ENCODE peak calls at places on chromosomes 5 and 9, in ten cellular contexts. F, B, Z, U, C, A, I, L, K and R are unnamed samples.

GRCh38 chr5:65247594-65247993 is 234.1 kb downstream of the ADAMTS6 start:
- DNase-seq in B (no peak), A (no peak), I (no peak), L (no peak), Z (no peak), K (no peak), C (no peak), U (no peak), F (no peak), R (no peak)

GRCh38 chr5:96855041-96855872 is 21.0 kb upstream of the ERAP2 start:
- DNase-seq in C (peak), B (peak), L (no peak), Z (peak), A (no peak), F (no peak), K (no peak), U (no peak), I (no peak), R (no peak)

GRCh38 chr9:89402695-89403427 is 84.6 kb downstream of the SECISBP2 start:
- DNase-seq in C (no peak), B (no peak), I (no peak), F (no peak), K (no peak), U (no peak), L (no peak), Z (no peak), A (no peak), R (no peak)

GRCh38 chr9:129898205-129898604 is 62.9 kb downstream of the USP20 start:
- DNase-seq in B (no peak), F (no peak), K (no peak), A (no peak), I (no peak), U (no peak), Z (peak), C (no peak), L (no peak), R (no peak)

GRCh38 chr5:79512692-79513518 is 1.0 kb downstream of the HOMER1 start:
- DNase-seq in U (peak), C (peak), I (no peak), A (peak), Z (peak), L (no peak), K (no peak), F (no peak), B (no peak), R (no peak)

GRCh38 chr5:9479361-9479760 is 66.5 kb downstream of the SEMA5A start:
- DNase-seq in F (no peak), A (no peak), Z (peak), U (no peak), I (no peak), B (no peak), C (peak), K (no peak), L (no peak), R (peak)

GRCh38 chr9:4787876-4788275 is 4.9 kb upstream of the RCL1 start:
- DNase-seq in I (no peak), Z (peak), B (no peak), F (no peak), A (no peak), C (no peak), K (no peak), U (no peak), L (no peak), R (no peak)

GRCh38 chr9:86041331-86041741 is 58.0 kb downstream of the GOLM1 start:
- DNase-seq in A (no peak), C (peak), Z (peak), F (no peak), I (no peak), U (no peak), K (no peak), L (no peak), B (no peak), R (no peak)

GRCh38 chr9:105354448-105354847 is 93.4 kb upstream of the FSD1L start:
- DNase-seq in L (no peak), B (no peak), C (no peak), K (no peak), Z (no peak), F (no peak), A (no peak), I (no peak), U (no peak), R (no peak)

GRCh38 chr9:105243015-105243686 is 1.3 kb upstream of the SLC44A1 start:
- DNase-seq in U (no peak), L (no peak), K (no peak), Z (peak), A (no peak), I (no peak), B (no peak), C (peak), F (peak), R (peak)

GRCh38 chr5:10652151-10652550 is 88.3 kb downstream of the ANKRD33B start:
- DNase-seq in K (no peak), A (no peak), F (no peak), U (no peak), L (no peak), C (no peak), I (peak), B (no peak), Z (no peak), R (no peak)

GRCh38 chr9:107176701-107177100 is 106.4 kb upstream of the RAD23B start:
- DNase-seq in Z (peak), U (no peak), K (no peak), A (peak), F (no peak), L (no peak), I (no peak), C (no peak), B (no peak), R (peak)

GRCh38 chr5:69510694-69511093 is 18.1 kb downstream of the OCLN start:
- DNase-seq in C (no peak), U (no peak), Z (no peak), B (no peak), I (no peak), F (no peak), L (no peak), K (no peak), A (no peak), R (no peak)

DNA sequence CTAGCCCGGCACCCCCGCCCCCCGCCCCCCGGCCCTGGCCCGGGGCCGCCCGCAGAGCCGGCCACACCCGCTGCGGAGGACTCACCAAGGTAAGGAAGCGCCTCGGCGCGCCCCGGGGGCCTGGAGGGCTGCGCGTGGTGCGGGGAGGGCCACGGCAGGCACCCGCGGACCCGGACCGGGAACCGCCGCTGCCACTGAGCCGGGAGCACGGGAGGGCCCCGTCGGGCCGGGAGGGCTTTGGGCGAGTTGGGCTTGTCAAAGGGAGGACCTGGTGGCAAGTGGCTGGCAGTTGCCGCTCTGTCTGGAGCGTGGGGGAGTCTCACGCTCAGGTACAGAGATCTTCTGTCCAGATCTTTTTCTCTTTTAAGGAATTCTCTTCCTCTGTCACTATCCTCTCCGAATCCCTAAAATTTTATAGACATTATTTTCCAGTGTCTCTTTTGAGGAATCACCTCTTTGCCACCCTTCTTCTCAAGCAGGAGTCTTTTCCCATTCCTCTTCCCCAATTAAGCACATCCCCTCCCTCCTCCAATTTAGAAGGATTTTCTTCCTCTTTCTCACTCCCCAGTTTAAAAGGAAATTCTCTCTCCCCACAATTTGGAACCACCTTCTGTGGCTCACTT is 11.3 kb upstream of the LHX2 start:
- DNase-seq in L (no peak), U (no peak), A (peak), F (no peak), C (no peak), I (no peak), K (peak), B (no peak), Z (no peak), R (no peak)
- H3K4me3 ChIP-seq in L (no peak), U (no peak), A (peak), F (no peak), C (no peak), I (no peak), K (no peak), B (no peak), Z (no peak), R (no peak)

GRCh38 chr5:131272365-131273123 is 8.7 kb downstream of the CDC42SE2 start:
- DNase-seq in A (no peak), I (no peak), F (no peak), B (no peak), K (no peak), Z (peak), C (no peak), L (no peak), U (no peak), R (peak)

GRCh38 chr5:131268758-131269370 is 5.0 kb downstream of the CDC42SE2 start:
- DNase-seq in C (peak), K (no peak), F (no peak), L (no peak), I (no peak), A (no peak), Z (peak), B (no peak), U (no peak), R (no peak)

GRCh38 chr5:131275996-131276535 is 12.2 kb downstream of the CDC42SE2 start:
- DNase-seq in L (no peak), U (no peak), F (no peak), A (no peak), K (no peak), I (no peak), B (no peak), C (no peak), Z (no peak), R (no peak)

GRCh38 chr5:131274341-131275063 is 10.6 kb downstream of the CDC42SE2 start:
- DNase-seq in B (no peak), I (no peak), U (no peak), K (no peak), F (no peak), C (no peak), L (no peak), Z (no peak), A (no peak), R (no peak)

GRCh38 chr5:131270809-131271208 is 7.0 kb downstream of the CDC42SE2 start:
- DNase-seq in L (no peak), K (no peak), Z (peak), I (no peak), F (no peak), B (no peak), C (peak), A (no peak), U (no peak), R (no peak)
- H3K4me3 ChIP-seq in L (peak), K (no peak), Z (no peak), I (no peak), F (no peak), B (no peak), C (no peak), A (no peak), U (no peak), R (no peak)

GRCh38 chr5:75566710-75567309 is 44.4 kb upstream of the ANKDD1B start:
- DNase-seq in F (peak), L (no peak), U (no peak), K (no peak), I (peak), C (peak), B (no peak), A (no peak), Z (peak), R (peak)
- H3K4me3 ChIP-seq in F (no peak), L (no peak), U (peak), K (no peak), I (no peak), C (no peak), B (no peak), A (no peak), Z (no peak), R (no peak)

GRCh38 chr5:151781201-151781600 is 9.4 kb downstream of the G3BP1 start:
- DNase-seq in I (no peak), F (no peak), B (no peak), L (no peak), C (no peak), A (no peak), U (no peak), K (no peak), Z (no peak), R (no peak)
- H3K4me3 ChIP-seq in I (no peak), F (no peak), B (no peak), L (no peak), C (no peak), A (no peak), U (no peak), K (no peak), Z (no peak), R (no peak)

GRCh38 chr5:42854795-42855194 is 43.1 kb upstream of the SELENOP start:
- DNase-seq in I (no peak), B (peak), U (no peak), F (no peak), K (no peak), C (no peak), A (no peak), Z (peak), L (no peak), R (no peak)
- H3K4me3 ChIP-seq in I (no peak), B (no peak), U (no peak), F (no peak), K (no peak), C (no peak), A (no peak), Z (no peak), L (no peak), R (no peak)

GRCh38 chr9:128438343-128439109 is 17.3 kb upstream of the ODF2 start:
- DNase-seq in B (peak), U (peak), C (peak), Z (peak), I (peak), K (peak), F (no peak), A (peak), L (peak), R (no peak)
- H3K4me3 ChIP-seq in B (no peak), U (no peak), C (no peak), Z (no peak), I (no peak), K (no peak), F (no peak), A (no peak), L (no peak), R (no peak)

GRCh38 chr5:142211013-142211412 is 102.4 kb downstream of the NDFIP1 start:
- DNase-seq in B (no peak), K (no peak), A (no peak), Z (no peak), U (no peak), I (no peak), F (no peak), C (no peak), L (no peak), R (no peak)

GRCh38 chr5:142210011-142210410 is 101.4 kb downstream of the NDFIP1 start:
- DNase-seq in B (no peak), Z (no peak), F (no peak), U (no peak), C (no peak), A (no peak), L (no peak), I (no peak), K (no peak), R (no peak)

GRCh38 chr5:142204219-142204618 is 95.6 kb downstream of the NDFIP1 start:
- DNase-seq in K (no peak), B (no peak), C (peak), Z (no peak), L (no peak), I (no peak), A (no peak), U (no peak), F (no peak), R (no peak)

GRCh38 chr5:142208777-142209312 is 100.3 kb downstream of the NDFIP1 start:
- DNase-seq in I (no peak), Z (no peak), A (no peak), U (no peak), C (no peak), K (no peak), L (no peak), B (no peak), F (no peak), R (no peak)

GRCh38 chr5:142206801-142207200 is 98.2 kb downstream of the NDFIP1 start:
- DNase-seq in B (no peak), K (no peak), A (no peak), I (no peak), C (no peak), L (no peak), F (no peak), Z (no peak), U (no peak), R (no peak)
- H3K4me3 ChIP-seq in B (no peak), K (no peak), A (no peak), I (no peak), C (no peak), L (no peak), F (no peak), Z (no peak), U (no peak), R (no peak)

DNA sequence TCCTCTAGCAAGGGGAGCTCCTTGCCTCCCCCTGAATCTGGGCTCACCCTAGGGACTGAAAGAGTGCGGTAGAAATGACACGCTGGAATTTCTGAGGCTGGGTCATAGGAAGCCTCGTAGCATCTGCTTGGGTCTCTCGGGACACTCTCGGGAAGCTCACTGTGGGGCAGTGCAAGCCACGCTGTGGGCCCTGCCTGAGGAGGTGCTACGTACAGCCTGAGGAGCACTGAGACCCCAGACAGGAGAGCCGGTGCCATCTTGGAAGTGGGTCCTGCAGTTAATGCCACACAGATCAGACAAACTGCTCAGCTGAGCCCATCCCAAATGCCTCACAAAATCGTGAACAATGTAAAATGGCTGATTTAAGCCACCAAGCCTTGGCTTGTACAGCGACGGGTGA is 1.8 kb downstream of the MRPL36 start:
- DNase-seq in U (no peak), A (no peak), F (no peak), I (no peak), B (no peak), L (no peak), C (no peak), Z (no peak), K (no peak), R (no peak)
- H3K4me3 ChIP-seq in U (no peak), A (no peak), F (no peak), I (no peak), B (no peak), L (no peak), C (no peak), Z (no peak), K (no peak), R (no peak)

GRCh38 chr5:151006704-151007334 is 13.6 kb upstream of the GPX3 start:
- DNase-seq in L (no peak), C (no peak), B (no peak), K (no peak), U (no peak), F (no peak), Z (no peak), I (no peak), A (no peak), R (no peak)
- H3K4me3 ChIP-seq in L (no peak), C (no peak), B (no peak), K (no peak), U (no peak), F (no peak), Z (no peak), I (no peak), A (no peak), R (no peak)